ENCODE peak calls at places on chromosome 11, in six cellular contexts. A, Q, G, R, T and B are unnamed samples.

GRCh38 chr11:65492637-65493366 is 6.0 kb upstream of the MALAT1 start:
- DNase-seq in A (no peak), Q (no peak), G (peak), R (peak), T (no peak), B (peak)

GRCh38 chr11:102010776-102011500 is 36.3 kb upstream of the CFAP300 start:
- DNase-seq in A (peak), Q (peak), G (no peak), R (peak), T (peak), B (peak)

GRCh38 chr11:107785401-107785800 is 73.2 kb downstream of the SLC35F2 start:
- DNase-seq in A (no peak), Q (no peak), G (no peak), R (peak), T (no peak), B (peak)

GRCh38 chr11:64296236-64296635 is 3.9 kb upstream of the CATSPERZ start:
- DNase-seq in A (no peak), Q (no peak), G (no peak), R (no peak), T (no peak), B (no peak)

GRCh38 chr11:103488579-103488978 is 379.4 kb downstream of the DYNC2H1 start:
- DNase-seq in A (no peak), Q (no peak), G (no peak), R (no peak), T (no peak), B (no peak)

GRCh38 chr11:125164422-125165110 is at the start of gene PKNOX2:
- DNase-seq in A (peak), Q (peak), G (no peak), R (peak), T (peak), B (peak)

GRCh38 chr11:35463211-35463810 is 44.0 kb upstream of the SLC1A2 start:
- DNase-seq in A (no peak), Q (no peak), G (no peak), R (no peak), T (no peak), B (no peak)

GRCh38 chr11:116927163-116927772 is 89.8 kb upstream of the APOA1 start:
- DNase-seq in A (no peak), Q (no peak), G (no peak), R (peak), T (peak), B (no peak)

GRCh38 chr11:8658210-8658968 is 24.1 kb downstream of the TRIM66 start:
- DNase-seq in A (no peak), Q (no peak), G (no peak), R (no peak), T (no peak), B (peak)

GRCh38 chr11:32173435-32173834 is 82.6 kb downstream of the RCN1 start:
- DNase-seq in A (peak), Q (peak), G (no peak), R (peak), T (peak), B (peak)

GRCh38 chr11:9687736-9688494 is 24.0 kb downstream of the SWAP70 start:
- DNase-seq in A (no peak), Q (no peak), G (no peak), R (no peak), T (no peak), B (peak)

GRCh38 chr11:129643031-129643721 is 172.5 kb upstream of the TMEM45B start:
- DNase-seq in A (peak), Q (no peak), G (no peak), R (no peak), T (no peak), B (peak)

GRCh38 chr11:93611836-93612677 is 49.4 kb upstream of the CEP295 start:
- DNase-seq in A (no peak), Q (no peak), G (no peak), R (no peak), T (no peak), B (no peak)

GRCh38 chr11:76629133-76629852 is 41.3 kb downstream of the LRRC32 start:
- DNase-seq in A (no peak), Q (no peak), G (peak), R (no peak), T (no peak), B (peak)

GRCh38 chr11:104649002-104649401 is 249.3 kb downstream of the CASP12 start:
- DNase-seq in A (no peak), Q (no peak), G (no peak), R (no peak), T (no peak), B (no peak)

GRCh38 chr11:92978226-92979111 is 9.0 kb downstream of the MTNR1B start:
- DNase-seq in A (no peak), Q (no peak), G (no peak), R (no peak), T (no peak), B (peak)

GRCh38 chr11:114896594-114896993 is 218.3 kb downstream of the NXPE2 start:
- DNase-seq in A (no peak), Q (no peak), G (no peak), R (no peak), T (no peak), B (no peak)

GRCh38 chr11:125110996-125111340 is 458 bp downstream of the TMEM218 start:
- DNase-seq in A (no peak), Q (no peak), G (no peak), R (peak), T (peak), B (no peak)

GRCh38 chr11:3225159-3225758 is 6.6 kb upstream of the MRGPRG start:
- DNase-seq in A (no peak), Q (no peak), G (no peak), R (no peak), T (no peak), B (no peak)
- TF ChIP-seq CEBPB in A (no peak), Q (no peak), G (no peak), R (no peak), T (no peak), B (no peak)

GRCh38 chr11:106202935-106203620 is 125.6 kb downstream of the AASDHPPT start:
- DNase-seq in A (no peak), Q (no peak), G (no peak), R (no peak), T (no peak), B (peak)
- TF ChIP-seq CEBPB in A (no peak), Q (no peak), G (no peak), R (no peak), T (no peak), B (no peak)

GRCh38 chr11:2460540-2461252 is 15.9 kb downstream of the KCNQ1 start:
- DNase-seq in A (no peak), Q (no peak), G (no peak), R (no peak), T (no peak), B (no peak)
- TF ChIP-seq CEBPB in A (no peak), Q (no peak), G (no peak), R (no peak), T (no peak), B (no peak)

GRCh38 chr11:66906077-66906929 is 49.4 kb downstream of the LRFN4 start:
- DNase-seq in A (no peak), Q (peak), G (no peak), R (no peak), T (peak), B (peak)
- TF ChIP-seq CEBPB in A (no peak), Q (no peak), G (no peak), R (no peak), T (no peak), B (no peak)

DNA sequence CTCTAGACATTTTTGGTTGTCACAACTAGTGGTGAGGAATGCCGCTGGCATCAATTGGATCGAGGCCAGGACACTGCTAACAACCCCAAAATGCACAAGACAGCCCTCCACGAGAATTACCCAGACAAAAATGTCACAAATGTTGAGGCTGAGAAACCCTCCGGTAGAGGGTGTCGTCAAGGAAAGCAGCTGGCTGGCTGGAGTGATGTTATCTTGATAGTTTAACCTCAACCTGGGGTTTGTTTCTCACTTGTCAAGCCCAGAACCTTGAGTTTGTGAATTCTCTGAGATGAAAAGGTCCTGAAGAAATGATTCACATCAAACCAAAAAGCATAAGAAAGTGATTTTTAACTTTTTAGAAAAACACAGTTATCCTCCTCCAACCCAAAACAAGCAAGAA is 21.1 kb upstream of the TMPRSS13 start:
- DNase-seq in A (no peak), Q (no peak), G (no peak), R (peak), T (no peak), B (no peak)
- TF ChIP-seq CEBPB in A (no peak), Q (no peak), G (no peak), R (no peak), T (no peak), B (no peak)

DNA sequence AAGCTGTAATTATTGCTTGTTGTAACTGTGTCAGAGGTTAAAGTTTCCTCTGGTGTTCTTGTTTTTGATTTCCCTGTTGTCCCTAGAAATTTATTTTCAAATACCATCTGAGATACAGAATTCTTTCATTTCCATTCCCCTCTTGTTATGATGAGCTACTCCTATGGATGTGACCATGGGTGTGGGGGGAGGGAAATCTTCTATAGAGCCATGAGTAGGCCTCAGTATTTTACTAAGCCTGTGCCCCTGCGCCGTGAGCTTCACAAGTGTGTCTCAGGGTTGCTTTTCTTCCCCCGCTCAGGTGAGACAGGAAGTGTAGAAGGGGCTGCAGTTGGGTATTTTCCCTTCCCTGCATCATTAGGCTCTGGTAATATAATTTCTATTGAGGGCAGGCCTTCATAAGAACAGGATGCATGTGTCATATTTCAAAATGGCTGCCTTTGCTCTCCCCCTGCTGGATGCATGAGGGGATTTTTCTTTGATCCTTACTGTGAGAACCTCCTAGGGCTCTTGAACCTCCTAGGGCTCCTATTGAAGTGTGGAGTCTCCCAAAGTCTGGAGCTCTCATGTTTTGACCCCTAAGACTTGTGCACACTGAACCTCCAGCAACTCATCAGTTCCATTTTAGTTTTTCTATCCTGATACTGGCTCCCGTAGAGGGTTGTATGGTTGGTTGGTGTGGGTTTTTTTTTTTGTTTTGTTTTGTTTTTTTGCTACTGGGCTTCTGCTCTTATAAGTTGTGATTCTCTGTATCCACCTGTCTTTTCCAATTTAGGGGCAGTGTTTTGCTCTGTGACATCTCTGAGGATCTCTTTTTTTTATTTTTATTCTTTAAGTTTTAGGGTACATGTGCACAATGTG is 658.2 kb downstream of the NTM start:
- DNase-seq in A (no peak), Q (no peak), G (no peak), R (peak), T (peak), B (peak)
- TF ChIP-seq CEBPB in A (no peak), Q (no peak), G (no peak), R (no peak), T (no peak), B (no peak)

GRCh38 chr11:72599325-72600117 is 74.7 kb downstream of the PDE2A start:
- DNase-seq in A (no peak), Q (no peak), G (no peak), R (no peak), T (no peak), B (no peak)
- TF ChIP-seq CEBPB in A (no peak), Q (no peak), G (no peak), R (no peak), T (no peak), B (no peak)